ENCODE peak calls at places on chromosomes 3 and 15, in five cellular contexts. One of them, this sample, is unnamed.
A peak's percentile ranks its signal among the peaks of the same experiment; 100 is the strongest.

GRCh38 chr3:51385621-51386091 is 565 bp downstream of the MANF start:
- DNase-seq in left ventricle myocardium inferior: no peak
- DNase-seq in thyroid gland: no peak
- DNase-seq in spleen: peak; percentile 83
- DNase-seq in natural killer cell: no peak
- DNase-seq in this sample: no peak

GRCh38 chr15:38453971-38454686 is at the start of gene FAM98B:
- DNase-seq in thyroid gland: peak; percentile 86
- DNase-seq in spleen: peak; percentile 97
- DNase-seq in natural killer cell: peak; percentile 92
- DNase-seq in left ventricle myocardium inferior: peak; percentile 89
- DNase-seq in this sample: peak; percentile 74

GRCh38 chr3:144011251-144011799 is 39.7 kb downstream of the DIPK2A start:
- DNase-seq in thyroid gland: no peak
- DNase-seq in spleen: no peak
- DNase-seq in left ventricle myocardium inferior: no peak
- DNase-seq in natural killer cell: no peak
- DNase-seq in this sample: peak; percentile 54

GRCh38 chr3:73037369-73037699 is 24.1 kb upstream of the EBLN2 start:
- DNase-seq in thyroid gland: no peak
- DNase-seq in spleen: no peak
- DNase-seq in left ventricle myocardium inferior: no peak
- DNase-seq in natural killer cell: no peak
- DNase-seq in this sample: no peak

GRCh38 chr3:17500618-17501017 is 241.8 kb downstream of the TBC1D5 start:
- DNase-seq in spleen: no peak
- DNase-seq in natural killer cell: no peak
- DNase-seq in thyroid gland: no peak
- DNase-seq in left ventricle myocardium inferior: no peak
- DNase-seq in this sample: no peak

GRCh38 chr15:35399901-35400300 is 146.1 kb downstream of the DPH6 start:
- DNase-seq in left ventricle myocardium inferior: no peak
- DNase-seq in natural killer cell: no peak
- DNase-seq in spleen: no peak
- DNase-seq in thyroid gland: no peak
- DNase-seq in this sample: no peak

GRCh38 chr15:81531141-81531592 is 157.2 kb upstream of the TMC3 start:
- DNase-seq in left ventricle myocardium inferior: no peak
- DNase-seq in spleen: no peak
- DNase-seq in thyroid gland: peak; percentile 4
- DNase-seq in natural killer cell: no peak
- DNase-seq in this sample: no peak

GRCh38 chr3:33063651-33064051 is 33.3 kb downstream of the GLB1 start:
- DNase-seq in natural killer cell: no peak
- DNase-seq in spleen: no peak
- DNase-seq in left ventricle myocardium inferior: no peak
- DNase-seq in thyroid gland: no peak
- DNase-seq in this sample: peak; percentile 3

GRCh38 chr15:68186671-68187397 is 18.3 kb downstream of the CALML4 start:
- DNase-seq in thyroid gland: no peak
- DNase-seq in left ventricle myocardium inferior: no peak
- DNase-seq in natural killer cell: no peak
- DNase-seq in spleen: no peak
- DNase-seq in this sample: peak; percentile 60

This sample was measured in stromal cell of bone marrow.